ENCODE peak calls at places on chromosomes 2 and 18, in ten cellular contexts. L is HT1080; I is T follicular helper cell; G is stromal cell of bone marrow; N is aorta; Z is Calu3; H is activated CD4-positive, alpha-beta memory T cell treated with anti-CD3 and anti-CD28 coated beads, Interleukin-2, amount 10 ng/mL, durations not matched to agents 7 days and 5 days; Q is BE2C; E is amniotic epithelial cell; K is NCI-H774. X is an unnamed sample.

GRCh38 chr2:11980809-11981208 is 234.4 kb downstream of the LPIN1 start:
- DNase-seq in L (peak; percentile 70), I (no peak), G (peak; percentile 57), N (no peak), Z (no peak), H (no peak), Q (no peak), E (peak; percentile 9), K (no peak), X (no peak)

GRCh38 chr2:19801367-19802087 is 100.3 kb downstream of the TTC32 start:
- DNase-seq in L (peak; percentile 98), I (no peak), G (peak; percentile 92), N (peak; percentile 94), Z (peak; percentile 94), H (no peak), Q (peak; percentile 36), E (peak; percentile 96), K (no peak), X (no peak)

GRCh38 chr18:50372743-50373142 is 2.1 kb upstream of the SKA1 start:
- DNase-seq in L (peak; percentile 26), I (no peak), G (no peak), N (no peak), Z (no peak), H (no peak), Q (no peak), E (no peak), K (no peak), X (no peak)

GRCh38 chr18:461762-462161 is 38.7 kb downstream of the COLEC12 start:
- DNase-seq in L (no peak), I (no peak), G (no peak), N (no peak), Z (no peak), H (no peak), Q (no peak), E (no peak), K (no peak), X (no peak)

GRCh38 chr2:121638333-121638732 is 10.9 kb downstream of the CLASP1 start:
- DNase-seq in L (no peak), I (no peak), G (no peak), N (no peak), Z (no peak), H (no peak), Q (no peak), E (peak; percentile 64), K (no peak), X (no peak)

GRCh38 chr2:36672199-36672598 is 24.3 kb upstream of the VIT start:
- DNase-seq in L (peak; percentile 27), I (no peak), G (no peak), N (no peak), Z (peak; percentile 12), H (no peak), Q (no peak), E (peak; percentile 39), K (no peak), X (no peak)

GRCh38 chr2:174840436-174840835 is 76.2 kb upstream of the CHRNA1 start:
- DNase-seq in L (peak; percentile 50), I (no peak), G (no peak), N (no peak), Z (no peak), H (no peak), Q (no peak), E (peak; percentile 83), K (no peak), X (no peak)

GRCh38 chr2:48531141-48531648 is 1.2 kb downstream of the STON1 start:
- DNase-seq in L (peak; percentile 49), I (no peak), G (peak; percentile 88), N (no peak), Z (no peak), H (no peak), Q (peak; percentile 10), E (peak; percentile 99), K (no peak), X (no peak)

GRCh38 chr2:61426267-61426897 is 44.5 kb downstream of the USP34 start:
- DNase-seq in L (peak; percentile 52), I (peak; percentile 60), G (no peak), N (no peak), Z (peak; percentile 73), H (peak; percentile 74), Q (peak; percentile 34), E (peak; percentile 64), K (no peak), X (no peak)

GRCh38 chr2:112482309-112483046 is 522 bp downstream of the TTL start:
- DNase-seq in L (peak; percentile 29), I (no peak), G (no peak), N (peak; percentile 50), Z (peak; percentile 34), H (peak; percentile 37), Q (peak; percentile 27), E (peak; percentile 38), K (peak; percentile 52), X (no peak)

GRCh38 chr2:164873096-164873670 is 31.6 kb upstream of the COBLL1 start:
- DNase-seq in L (no peak), I (no peak), G (no peak), N (no peak), Z (no peak), H (no peak), Q (no peak), E (no peak), K (no peak), X (no peak)

GRCh38 chr2:63591566-63592175 is 2.9 kb downstream of the MDH1 start:
- DNase-seq in L (no peak), I (no peak), G (no peak), N (no peak), Z (no peak), H (no peak), Q (no peak), E (no peak), K (no peak), X (no peak)

GRCh38 chr2:203875471-203875870 is 7.9 kb downstream of the CTLA4 start:
- DNase-seq in L (no peak), I (no peak), G (no peak), N (no peak), Z (no peak), H (no peak), Q (no peak), E (no peak), K (no peak), X (no peak)

GRCh38 chr2:138271467-138271866 is 230.1 kb upstream of the SPOPL start:
- DNase-seq in L (no peak), I (no peak), G (no peak), N (no peak), Z (no peak), H (no peak), Q (no peak), E (no peak), K (no peak), X (no peak)

GRCh38 chr2:61193670-61194561 is 31.9 kb downstream of the C2orf74 start:
- DNase-seq in L (no peak), I (no peak), G (no peak), N (no peak), Z (no peak), H (peak; percentile 37), Q (no peak), E (no peak), K (no peak), X (no peak)

GRCh38 chr18:79260510-79260909 is 135.2 kb upstream of the NFATC1 start:
- DNase-seq in L (no peak), I (no peak), G (no peak), N (no peak), Z (no peak), H (no peak), Q (no peak), E (no peak), K (no peak), X (no peak)

GRCh38 chr2:10412380-10412779 is 35.7 kb downstream of the ODC1 start:
- DNase-seq in L (peak; percentile 70), I (no peak), G (no peak), N (no peak), Z (peak; percentile 55), H (peak; percentile 66), Q (peak; percentile 61), E (peak; percentile 66), K (no peak), X (no peak)

GRCh38 chr18:72152935-72153334 is 391.2 kb downstream of the CBLN2 start:
- DNase-seq in L (no peak), I (no peak), G (no peak), N (no peak), Z (no peak), H (no peak), Q (no peak), E (no peak), K (no peak), X (no peak)

GRCh38 chr2:8577573-8577972 is 104.3 kb upstream of the ID2 start:
- DNase-seq in L (no peak), I (no peak), G (no peak), N (no peak), Z (no peak), H (peak; percentile 6), Q (no peak), E (no peak), K (no peak), X (no peak)

GRCh38 chr2:5453648-5454390 is 238.4 kb upstream of the SOX11 start:
- DNase-seq in L (peak; percentile 89), I (no peak), G (peak; percentile 25), N (no peak), Z (no peak), H (no peak), Q (no peak), E (no peak), K (no peak), X (no peak)

X was measured in NCI-H1436 treated with DMSO at 0.1 percent for 48 hours.